ENCODE peak calls at places on chromosome 15, in seven cellular contexts. O is heart left ventricle, U is left ventricle myocardium inferior, P is Panc1, C is spleen, H is IMR-90, F is GM23338. Z is an unnamed sample. For H3K36me3, the result is how much of the 10 kb centered on the place peaks cover.

GRCh38 chr15:74826372-74826819 is at the start of gene CPLX3:
- DNase-seq in U (no peak), O (no peak), C (no peak), H (no peak), P (no peak), F (peak), Z (no peak)

GRCh38 chr15:73049564-73050215 is 2.6 kb upstream of the NEO1 start:
- DNase-seq in F (no peak), C (no peak), H (no peak), P (no peak), U (no peak), O (no peak), Z (no peak)

GRCh38 chr15:83697716-83698115 is 43.8 kb downstream of the ADAMTSL3 start:
- DNase-seq in P (no peak), C (no peak), H (no peak), O (no peak), F (no peak), U (no peak), Z (no peak)

GRCh38 chr15:71747128-71748083 is 62.9 kb upstream of the NR2E3 start:
- DNase-seq in P (peak), H (peak), U (no peak), C (no peak), O (no peak), F (no peak), Z (peak)

GRCh38 chr15:77646104-77646694 is 13.5 kb upstream of the LINGO1 start:
- DNase-seq in O (no peak), H (no peak), U (no peak), F (no peak), C (no peak), P (no peak), Z (no peak)

GRCh38 chr15:39855400-39855799 is 64.7 kb downstream of the GPR176 start:
- DNase-seq in O (no peak), F (no peak), U (no peak), H (peak), C (no peak), P (no peak), Z (no peak)

GRCh38 chr15:49415638-49416037 is 7.4 kb upstream of the FGF7 start:
- DNase-seq in F (no peak), H (peak), C (no peak), P (no peak), U (no peak), O (no peak), Z (peak)

GRCh38 chr15:101615986-101616848 is 36.0 kb downstream of the TM2D3 start:
- DNase-seq in P (no peak), H (peak), O (peak), C (no peak), F (peak), U (peak), Z (peak)

GRCh38 chr15:84079885-84080777 is 155.4 kb upstream of the GOLGA6L4 start:
- DNase-seq in F (peak), O (peak), C (peak), U (peak), H (peak), P (no peak), Z (no peak)

GRCh38 chr15:44340410-44340809 is 51.9 kb downstream of the GOLM2 start:
- DNase-seq in C (no peak), U (no peak), F (peak), O (no peak), H (peak), P (no peak), Z (peak)

DNA sequence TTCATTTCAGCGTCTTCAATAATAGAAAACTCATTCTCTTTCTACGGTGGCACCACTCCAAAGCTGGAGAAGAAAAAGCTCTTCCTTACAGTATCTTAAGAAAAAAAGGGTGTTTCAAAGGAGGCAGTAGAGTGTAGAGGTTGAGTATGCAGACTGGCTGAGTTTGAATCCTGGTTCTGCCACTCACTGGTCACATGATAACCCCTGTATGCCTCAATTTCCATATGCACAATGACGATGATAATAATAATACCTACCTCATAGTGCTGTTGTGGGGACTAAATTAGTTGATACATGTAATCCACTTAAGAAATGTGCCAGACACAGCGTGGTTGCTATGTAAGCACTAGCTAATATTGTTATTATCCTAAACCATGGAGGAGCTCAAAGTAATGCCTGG is 4.5 kb downstream of the ANP32A start:
- DNase-seq in H (no peak), O (no peak), F (no peak), C (no peak), P (no peak), U (no peak), Z (no peak)
- H3K4me3 ChIP-seq in H (no peak), O (peak), F (peak), C (peak), P (peak), U (peak), Z (no peak)

DNA sequence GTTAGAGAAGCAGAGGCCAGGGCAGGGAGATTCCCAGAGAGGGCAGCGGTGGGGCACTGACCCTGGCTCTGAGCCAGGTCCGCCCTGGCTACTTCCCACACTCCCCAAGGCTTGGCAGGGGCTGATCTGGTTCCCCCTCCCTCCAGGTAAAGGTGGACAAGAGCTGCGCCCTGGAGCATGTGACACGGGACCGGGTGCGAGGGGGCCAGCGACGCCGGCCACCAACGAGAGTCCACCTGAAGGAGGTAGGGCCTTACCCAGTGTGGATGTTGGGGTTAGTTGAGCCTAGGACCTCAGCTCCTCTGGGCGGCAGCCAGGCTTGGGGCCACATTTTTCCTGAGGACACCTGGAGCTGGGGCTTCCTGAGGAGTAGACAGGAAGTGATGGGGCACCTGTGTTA is 19.6 kb downstream of the PLEKHO2 start:
- DNase-seq in C (no peak), F (no peak), U (no peak), H (no peak), P (no peak), O (no peak), Z (no peak)
- H3K36me3 ChIP-seq in C (half or more), F (under half), U (under half), H (half or more), P (under half), O (half or more), Z (under half)

GRCh38 chr15:41703120-41703519 is 42.9 kb downstream of the MGA start:
- DNase-seq in C (no peak), F (no peak), H (no peak), P (no peak), O (no peak), U (no peak), Z (no peak)
- H3K4me3 ChIP-seq in C (no peak), F (no peak), H (no peak), P (no peak), O (no peak), U (no peak), Z (no peak)

DNA sequence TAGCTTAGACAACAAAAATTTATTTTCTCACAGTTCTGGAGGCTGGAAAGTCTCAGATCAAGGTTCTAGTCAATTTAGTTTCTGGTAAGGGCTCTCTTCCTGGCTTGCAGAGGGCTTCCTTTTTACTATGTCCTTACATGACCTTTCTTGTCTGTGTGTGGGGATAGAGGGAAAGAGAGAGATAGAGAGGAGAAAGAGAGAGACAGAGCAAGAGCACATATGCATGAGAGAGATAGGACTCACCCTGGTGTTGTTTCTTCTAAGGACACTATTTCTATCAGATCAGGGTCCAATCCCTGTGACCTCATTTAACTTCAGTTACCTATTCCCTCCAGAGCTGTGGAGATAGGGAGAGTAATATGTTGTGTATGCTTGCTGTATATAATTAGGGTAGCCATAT is 44.9 kb upstream of the TEX9 start:
- DNase-seq in U (no peak), C (no peak), P (no peak), H (no peak), F (no peak), O (no peak), Z (no peak)
- H3K36me3 ChIP-seq in U (under half), C (under half), P (under half), H (under half), F (under half), O (under half), Z (under half)

DNA sequence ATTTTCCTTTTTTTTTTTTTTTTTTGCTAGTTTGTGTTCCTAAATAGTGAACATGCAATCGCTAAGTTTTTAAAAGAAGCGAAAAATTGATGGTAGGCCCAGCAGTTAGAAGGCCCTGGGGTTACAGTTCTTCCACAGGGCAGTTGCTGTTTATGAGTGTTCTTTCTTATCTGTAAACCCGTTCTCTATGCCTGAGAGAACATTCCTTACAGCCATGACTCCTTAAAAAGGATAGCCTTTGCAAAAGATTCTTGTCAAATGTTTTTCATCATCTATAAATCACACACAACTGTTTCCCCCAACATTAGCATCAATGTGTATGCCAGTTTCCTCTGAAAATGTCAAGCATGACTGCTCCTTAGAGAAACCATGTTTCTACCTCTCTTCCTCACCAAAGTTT is 23.8 kb upstream of the MYZAP start:
- DNase-seq in U (no peak), C (no peak), P (no peak), O (no peak), F (no peak), H (no peak), Z (no peak)
- H3K4me3 ChIP-seq in U (no peak), C (no peak), P (no peak), O (no peak), F (no peak), H (no peak), Z (no peak)

Z was measured in BJ.